ENCODE peak calls at places on chromosomes 3 and 15, in nine cellular contexts. One of them, this sample, is unnamed. For H4K20me1, the result is how much of the 10 kb centered on the place peaks cover.

GRCh38 chr3:167662919-167663400 is 9.2 kb upstream of the WDR49 start:
- DNase-seq in keratinocyte: no peak
- DNase-seq in fibroblast of lung: peak
- DNase-seq in SK-N-SH: no peak
- DNase-seq in neural progenitor cell: no peak
- DNase-seq in HCT116: no peak
- DNase-seq in GM23248: no peak
- DNase-seq in OCI-LY7: no peak
- DNase-seq in H9: no peak
- DNase-seq in this sample: no peak

GRCh38 chr15:68924866-68925599 is 5.3 kb upstream of the SPESP1 start:
- DNase-seq in keratinocyte: peak
- DNase-seq in fibroblast of lung: peak
- DNase-seq in SK-N-SH: peak
- DNase-seq in neural progenitor cell: peak
- DNase-seq in HCT116: peak
- DNase-seq in GM23248: peak
- DNase-seq in OCI-LY7: peak
- DNase-seq in H9: peak
- DNase-seq in this sample: peak

GRCh38 chr3:114406286-114406685 is 112.5 kb downstream of the TIGIT start:
- DNase-seq in keratinocyte: no peak
- DNase-seq in fibroblast of lung: peak
- DNase-seq in SK-N-SH: no peak
- DNase-seq in neural progenitor cell: no peak
- DNase-seq in HCT116: no peak
- DNase-seq in GM23248: peak
- DNase-seq in OCI-LY7: no peak
- DNase-seq in H9: no peak
- DNase-seq in this sample: no peak

GRCh38 chr3:101898752-101899169 is 49.4 kb downstream of the NFKBIZ start:
- DNase-seq in keratinocyte: no peak
- DNase-seq in fibroblast of lung: no peak
- DNase-seq in SK-N-SH: no peak
- DNase-seq in neural progenitor cell: no peak
- DNase-seq in HCT116: no peak
- DNase-seq in GM23248: no peak
- DNase-seq in OCI-LY7: peak
- DNase-seq in H9: no peak
- DNase-seq in this sample: peak

GRCh38 chr3:127985216-127985615 is 67.0 kb upstream of the SEC61A1 start:
- DNase-seq in keratinocyte: no peak
- DNase-seq in fibroblast of lung: no peak
- DNase-seq in SK-N-SH: no peak
- DNase-seq in neural progenitor cell: no peak
- DNase-seq in HCT116: no peak
- DNase-seq in GM23248: peak
- DNase-seq in OCI-LY7: no peak
- DNase-seq in H9: no peak
- DNase-seq in this sample: no peak

GRCh38 chr3:166829896-166830295 is 550.2 kb downstream of the ZBBX start:
- DNase-seq in keratinocyte: no peak
- DNase-seq in fibroblast of lung: no peak
- DNase-seq in SK-N-SH: no peak
- DNase-seq in neural progenitor cell: no peak
- DNase-seq in HCT116: no peak
- DNase-seq in GM23248: no peak
- DNase-seq in OCI-LY7: no peak
- DNase-seq in H9: no peak
- DNase-seq in this sample: no peak

GRCh38 chr3:179608931-179609720 is 4.5 kb downstream of the NDUFB5 start:
- DNase-seq in keratinocyte: no peak
- DNase-seq in fibroblast of lung: no peak
- DNase-seq in SK-N-SH: no peak
- DNase-seq in neural progenitor cell: no peak
- DNase-seq in HCT116: no peak
- DNase-seq in GM23248: no peak
- DNase-seq in OCI-LY7: peak
- DNase-seq in H9: no peak
- DNase-seq in this sample: peak

GRCh38 chr3:38054166-38054991 is 15.4 kb downstream of the DLEC1 start:
- DNase-seq in keratinocyte: no peak
- DNase-seq in fibroblast of lung: no peak
- DNase-seq in SK-N-SH: no peak
- DNase-seq in neural progenitor cell: no peak
- DNase-seq in HCT116: no peak
- DNase-seq in GM23248: peak
- DNase-seq in OCI-LY7: no peak
- DNase-seq in H9: no peak
- DNase-seq in this sample: no peak

GRCh38 chr3:126103121-126104027 is 19.4 kb upstream of the SLC41A3 start:
- DNase-seq in keratinocyte: no peak
- DNase-seq in fibroblast of lung: no peak
- DNase-seq in SK-N-SH: peak
- DNase-seq in neural progenitor cell: peak
- DNase-seq in HCT116: no peak
- DNase-seq in GM23248: no peak
- DNase-seq in OCI-LY7: peak
- DNase-seq in H9: peak
- DNase-seq in this sample: no peak

GRCh38 chr3:1529666-1530065 is 436.8 kb downstream of the CNTN6 start:
- DNase-seq in keratinocyte: no peak
- DNase-seq in fibroblast of lung: no peak
- DNase-seq in SK-N-SH: no peak
- DNase-seq in neural progenitor cell: no peak
- DNase-seq in HCT116: no peak
- DNase-seq in GM23248: no peak
- DNase-seq in OCI-LY7: no peak
- DNase-seq in H9: no peak
- DNase-seq in this sample: no peak

DNA sequence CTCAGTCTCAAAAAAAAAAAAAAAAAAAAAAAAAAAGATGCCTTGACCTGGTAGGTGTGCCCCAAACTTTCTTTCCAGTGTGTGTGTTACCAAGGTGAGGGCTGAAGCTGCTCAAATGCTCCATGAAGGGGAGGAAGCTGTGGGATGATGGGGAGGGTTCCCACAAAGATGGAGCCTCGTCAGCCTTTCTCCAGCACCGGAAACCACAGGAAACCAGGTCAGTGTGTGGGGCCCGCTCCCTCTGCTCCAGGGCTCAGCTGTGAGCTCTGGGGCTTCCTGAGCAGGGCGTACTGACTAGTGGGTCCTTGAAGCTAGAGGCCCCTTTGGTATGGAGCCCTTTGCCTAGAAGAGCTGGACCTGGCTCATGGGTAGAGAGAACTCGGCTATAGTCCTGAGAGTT is 681 bp upstream of the IL17RE start:
- DNase-seq in keratinocyte: no peak
- DNase-seq in fibroblast of lung: no peak
- DNase-seq in SK-N-SH: no peak
- DNase-seq in neural progenitor cell: no peak
- DNase-seq in HCT116: no peak
- DNase-seq in GM23248: no peak
- DNase-seq in OCI-LY7: no peak
- DNase-seq in H9: no peak
- DNase-seq in this sample: no peak
- H4K20me1 ChIP-seq in keratinocyte: under half
- H4K20me1 ChIP-seq in fibroblast of lung: under half
- H4K20me1 ChIP-seq in SK-N-SH: under half
- H4K20me1 ChIP-seq in neural progenitor cell: under half
- H4K20me1 ChIP-seq in HCT116: under half
- H4K20me1 ChIP-seq in GM23248: under half
- H4K20me1 ChIP-seq in OCI-LY7: under half
- H4K20me1 ChIP-seq in H9: under half
- H4K20me1 ChIP-seq in this sample: under half

GRCh38 chr3:187039723-187040414 is 99.4 kb downstream of the RPL39L start:
- DNase-seq in keratinocyte: no peak
- DNase-seq in fibroblast of lung: no peak
- DNase-seq in SK-N-SH: no peak
- DNase-seq in neural progenitor cell: no peak
- DNase-seq in HCT116: no peak
- DNase-seq in GM23248: no peak
- DNase-seq in OCI-LY7: no peak
- DNase-seq in H9: no peak
- DNase-seq in this sample: no peak

GRCh38 chr3:187042062-187042745 is 97.1 kb downstream of the RPL39L start:
- DNase-seq in keratinocyte: no peak
- DNase-seq in fibroblast of lung: no peak
- DNase-seq in SK-N-SH: no peak
- DNase-seq in neural progenitor cell: no peak
- DNase-seq in HCT116: no peak
- DNase-seq in GM23248: no peak
- DNase-seq in OCI-LY7: peak
- DNase-seq in H9: no peak
- DNase-seq in this sample: no peak

GRCh38 chr3:187041362-187042061 is 97.8 kb downstream of the RPL39L start:
- DNase-seq in keratinocyte: no peak
- DNase-seq in fibroblast of lung: no peak
- DNase-seq in SK-N-SH: no peak
- DNase-seq in neural progenitor cell: no peak
- DNase-seq in HCT116: no peak
- DNase-seq in GM23248: peak
- DNase-seq in OCI-LY7: no peak
- DNase-seq in H9: no peak
- DNase-seq in this sample: peak

GRCh38 chr3:187039100-187039722 is 100.1 kb downstream of the RPL39L start:
- DNase-seq in keratinocyte: no peak
- DNase-seq in fibroblast of lung: no peak
- DNase-seq in SK-N-SH: no peak
- DNase-seq in neural progenitor cell: no peak
- DNase-seq in HCT116: no peak
- DNase-seq in GM23248: no peak
- DNase-seq in OCI-LY7: no peak
- DNase-seq in H9: no peak
- DNase-seq in this sample: no peak

DNA sequence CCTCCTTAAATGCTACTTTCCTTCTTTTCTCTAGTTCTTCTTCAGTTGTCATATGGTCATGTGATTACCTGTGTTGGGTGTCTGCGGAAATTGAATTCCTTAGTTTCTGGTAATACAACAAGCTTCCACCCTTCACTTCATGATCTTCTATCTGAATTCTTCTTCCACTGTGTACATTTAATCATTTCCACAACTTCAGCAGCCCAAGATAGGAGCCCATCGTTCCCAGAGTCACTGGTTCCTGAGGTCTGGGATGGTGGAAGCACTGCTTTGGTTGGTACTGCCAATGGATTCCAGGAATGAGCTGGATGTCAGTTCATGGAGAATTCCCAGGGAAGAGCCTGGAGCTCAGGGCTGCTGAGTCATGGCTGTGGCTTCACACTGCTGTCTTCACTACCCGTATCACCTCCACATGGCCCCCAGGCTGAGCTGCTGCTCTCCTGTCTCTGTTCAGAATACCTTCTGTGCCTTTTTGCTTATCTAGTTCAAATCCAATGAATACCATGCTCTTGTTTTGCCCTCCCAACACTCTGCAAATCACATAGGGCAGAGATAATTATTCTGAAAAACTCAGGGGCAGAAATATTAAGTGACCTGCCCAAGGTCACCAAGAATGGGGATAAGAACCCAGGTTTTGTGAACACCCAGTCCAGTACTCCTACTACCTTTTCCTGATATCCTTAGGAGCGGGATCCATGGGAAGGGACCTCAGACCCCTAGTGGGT is 98.5 kb downstream of the RPL39L start:
- DNase-seq in keratinocyte: no peak
- DNase-seq in fibroblast of lung: peak
- DNase-seq in SK-N-SH: no peak
- DNase-seq in neural progenitor cell: no peak
- DNase-seq in HCT116: no peak
- DNase-seq in GM23248: peak
- DNase-seq in OCI-LY7: no peak
- DNase-seq in H9: no peak
- DNase-seq in this sample: no peak
- H4K20me1 ChIP-seq in keratinocyte: under half
- H4K20me1 ChIP-seq in fibroblast of lung: under half
- H4K20me1 ChIP-seq in SK-N-SH: under half
- H4K20me1 ChIP-seq in neural progenitor cell: under half
- H4K20me1 ChIP-seq in HCT116: under half
- H4K20me1 ChIP-seq in GM23248: under half
- H4K20me1 ChIP-seq in OCI-LY7: half or more
- H4K20me1 ChIP-seq in H9: under half
- H4K20me1 ChIP-seq in this sample: under half

DNA sequence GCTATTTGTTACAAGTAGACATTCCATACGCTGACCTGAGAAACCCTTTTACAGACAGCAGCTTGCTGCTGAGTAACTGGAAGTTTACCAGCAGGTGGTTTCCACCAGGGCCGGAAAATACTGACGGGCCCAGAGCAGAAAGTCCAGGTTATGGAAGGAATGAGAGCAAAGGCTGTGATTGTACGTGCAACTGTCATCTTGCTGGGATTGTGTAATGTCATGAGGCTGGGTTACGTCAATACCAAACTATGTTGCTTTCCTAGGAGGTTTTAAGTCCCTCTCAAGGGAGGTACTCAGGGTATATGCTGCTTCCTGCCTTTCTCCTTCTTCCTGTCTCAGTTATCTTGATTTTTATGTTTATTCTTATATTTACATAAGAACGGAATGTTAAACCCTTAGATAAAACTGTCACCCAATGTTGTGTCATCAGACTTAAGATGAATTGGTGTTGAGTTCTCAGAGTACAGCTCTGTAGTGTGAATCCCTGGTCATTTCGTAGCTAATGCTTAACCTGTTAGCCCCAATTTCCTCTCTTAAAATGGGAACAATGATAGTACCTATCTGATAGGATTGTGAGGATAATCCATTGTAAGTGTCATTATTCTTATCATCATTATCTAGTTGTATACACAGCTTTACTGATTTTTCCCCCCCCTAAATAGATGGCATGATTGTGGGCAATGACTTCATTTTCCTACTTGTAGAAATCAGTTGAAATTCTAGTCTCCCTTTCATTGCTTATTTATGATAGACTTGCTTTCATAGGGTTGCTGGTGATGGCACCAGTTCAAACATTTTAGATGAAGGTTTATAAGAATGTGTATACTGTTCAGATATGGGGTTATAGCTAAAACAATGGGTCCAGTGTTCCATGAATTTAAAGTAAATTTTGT is 101.4 kb downstream of the FNDC3B start:
- DNase-seq in keratinocyte: no peak
- DNase-seq in fibroblast of lung: peak
- DNase-seq in SK-N-SH: no peak
- DNase-seq in neural progenitor cell: no peak
- DNase-seq in HCT116: no peak
- DNase-seq in GM23248: peak
- DNase-seq in OCI-LY7: no peak
- DNase-seq in H9: no peak
- DNase-seq in this sample: no peak
- H4K20me1 ChIP-seq in keratinocyte: under half
- H4K20me1 ChIP-seq in fibroblast of lung: under half
- H4K20me1 ChIP-seq in SK-N-SH: under half
- H4K20me1 ChIP-seq in neural progenitor cell: under half
- H4K20me1 ChIP-seq in HCT116: under half
- H4K20me1 ChIP-seq in GM23248: under half
- H4K20me1 ChIP-seq in OCI-LY7: under half
- H4K20me1 ChIP-seq in H9: under half
- H4K20me1 ChIP-seq in this sample: under half

DNA sequence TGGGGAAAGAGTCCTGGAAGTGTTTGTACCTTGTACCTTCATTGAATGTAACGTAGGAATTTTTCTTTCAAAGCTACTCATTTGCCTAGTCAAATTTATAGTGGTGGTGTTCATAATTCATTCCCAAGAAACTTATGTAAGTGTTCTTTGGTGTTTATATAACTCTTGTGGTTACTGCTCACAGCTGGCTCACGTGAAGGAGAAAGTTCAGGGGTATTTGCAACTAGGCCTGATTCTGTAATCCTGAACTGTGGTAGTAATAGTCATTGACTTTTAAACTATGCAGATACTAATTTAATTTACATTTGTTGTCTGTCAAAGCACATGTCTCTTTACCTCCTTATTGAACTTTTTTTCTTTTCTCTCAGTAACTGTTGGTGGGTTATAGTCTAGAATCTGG is 50.5 kb upstream of the TEX264 start:
- DNase-seq in keratinocyte: no peak
- DNase-seq in fibroblast of lung: peak
- DNase-seq in SK-N-SH: no peak
- DNase-seq in neural progenitor cell: no peak
- DNase-seq in HCT116: no peak
- DNase-seq in GM23248: peak
- DNase-seq in OCI-LY7: no peak
- DNase-seq in H9: no peak
- DNase-seq in this sample: no peak
- H4K20me1 ChIP-seq in keratinocyte: under half
- H4K20me1 ChIP-seq in fibroblast of lung: under half
- H4K20me1 ChIP-seq in SK-N-SH: under half
- H4K20me1 ChIP-seq in neural progenitor cell: under half
- H4K20me1 ChIP-seq in HCT116: under half
- H4K20me1 ChIP-seq in GM23248: under half
- H4K20me1 ChIP-seq in OCI-LY7: under half
- H4K20me1 ChIP-seq in H9: under half
- H4K20me1 ChIP-seq in this sample: under half